ENCODE peak calls at places on chromosomes 4 and X, in eight cellular contexts. One of them, this sample, is unnamed.

GRCh38 chrX:20139966-20140365 is 1.7 kb downstream of the EIF1AX start:
- DNase-seq in choroid plexus epithelial cell: peak
- DNase-seq in foreskin fibroblast: peak
- DNase-seq in WERI-Rb-1: no peak
- DNase-seq in body of pancreas: no peak
- DNase-seq in heart right ventricle: no peak
- DNase-seq in left lung: no peak
- DNase-seq in uterus: no peak
- DNase-seq in this sample: no peak

GRCh38 chrX:54447461-54447860 is 7.3 kb downstream of the TSR2 start:
- DNase-seq in body of pancreas: no peak
- DNase-seq in left lung: no peak
- DNase-seq in heart right ventricle: no peak
- DNase-seq in choroid plexus epithelial cell: peak
- DNase-seq in WERI-Rb-1: no peak
- DNase-seq in uterus: no peak
- DNase-seq in foreskin fibroblast: peak
- DNase-seq in this sample: no peak

GRCh38 chrX:39477438-39478120 is 620.2 kb downstream of the BCOR start:
- DNase-seq in left lung: no peak
- DNase-seq in body of pancreas: peak
- DNase-seq in choroid plexus epithelial cell: no peak
- DNase-seq in uterus: no peak
- DNase-seq in foreskin fibroblast: no peak
- DNase-seq in WERI-Rb-1: peak
- DNase-seq in heart right ventricle: peak
- DNase-seq in this sample: peak

GRCh38 chrX:72057844-72058243 is 73.9 kb downstream of the RTL5 start:
- DNase-seq in heart right ventricle: no peak
- DNase-seq in WERI-Rb-1: no peak
- DNase-seq in foreskin fibroblast: no peak
- DNase-seq in uterus: no peak
- DNase-seq in choroid plexus epithelial cell: no peak
- DNase-seq in left lung: no peak
- DNase-seq in body of pancreas: no peak
- DNase-seq in this sample: no peak

GRCh38 chr4:178136736-178137345 is 694.6 kb upstream of the AGA start:
- DNase-seq in foreskin fibroblast: no peak
- DNase-seq in WERI-Rb-1: no peak
- DNase-seq in heart right ventricle: no peak
- DNase-seq in choroid plexus epithelial cell: no peak
- DNase-seq in left lung: no peak
- DNase-seq in uterus: no peak
- DNase-seq in body of pancreas: no peak
- DNase-seq in this sample: no peak

GRCh38 chr4:168877407-168877778 is 132.7 kb downstream of the CBR4 start:
- DNase-seq in heart right ventricle: no peak
- DNase-seq in choroid plexus epithelial cell: no peak
- DNase-seq in WERI-Rb-1: no peak
- DNase-seq in uterus: no peak
- DNase-seq in body of pancreas: no peak
- DNase-seq in left lung: no peak
- DNase-seq in foreskin fibroblast: no peak
- DNase-seq in this sample: no peak

GRCh38 chr4:138542191-138542771 is 300.1 kb upstream of the SLC7A11 start:
- DNase-seq in heart right ventricle: no peak
- DNase-seq in choroid plexus epithelial cell: no peak
- DNase-seq in left lung: no peak
- DNase-seq in WERI-Rb-1: peak
- DNase-seq in foreskin fibroblast: peak
- DNase-seq in uterus: no peak
- DNase-seq in body of pancreas: no peak
- DNase-seq in this sample: no peak

GRCh38 chr4:7323872-7324650 is 110.7 kb downstream of the PSAPL1 start:
- DNase-seq in choroid plexus epithelial cell: no peak
- DNase-seq in left lung: peak
- DNase-seq in heart right ventricle: no peak
- DNase-seq in uterus: no peak
- DNase-seq in WERI-Rb-1: peak
- DNase-seq in body of pancreas: no peak
- DNase-seq in foreskin fibroblast: no peak
- DNase-seq in this sample: no peak

GRCh38 chr4:4853921-4854648 is 5.4 kb upstream of the MSX1 start:
- DNase-seq in body of pancreas: no peak
- DNase-seq in WERI-Rb-1: no peak
- DNase-seq in heart right ventricle: no peak
- DNase-seq in left lung: peak
- DNase-seq in choroid plexus epithelial cell: no peak
- DNase-seq in foreskin fibroblast: no peak
- DNase-seq in uterus: no peak
- DNase-seq in this sample: no peak

GRCh38 chr4:73434311-73434710 is 1.7 kb upstream of the AFP start:
- DNase-seq in foreskin fibroblast: peak
- DNase-seq in uterus: no peak
- DNase-seq in choroid plexus epithelial cell: peak
- DNase-seq in left lung: no peak
- DNase-seq in body of pancreas: no peak
- DNase-seq in WERI-Rb-1: no peak
- DNase-seq in heart right ventricle: no peak
- DNase-seq in this sample: no peak

DNA sequence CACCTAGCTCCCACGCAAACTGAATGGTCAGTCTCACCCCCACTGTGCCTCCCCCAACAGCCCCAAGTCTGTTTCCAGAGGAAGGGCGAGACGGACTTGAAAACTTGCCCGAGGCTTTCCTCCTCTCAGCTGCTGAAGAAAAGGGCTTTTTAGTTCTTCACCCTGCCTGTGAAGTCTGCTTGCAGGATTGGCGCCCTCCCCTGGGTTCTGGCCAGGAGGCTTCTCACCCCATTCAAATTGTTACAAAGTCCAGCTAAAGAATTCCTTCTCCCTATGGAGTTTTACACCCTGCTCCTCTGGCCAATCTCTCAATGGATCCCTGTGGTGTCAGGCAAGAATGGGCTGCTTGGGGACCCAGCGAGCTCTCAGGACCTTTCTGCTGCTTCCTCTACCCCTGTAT is 241.0 kb downstream of the AFF2 start:
- DNase-seq in uterus: no peak
- DNase-seq in heart right ventricle: no peak
- DNase-seq in body of pancreas: no peak
- DNase-seq in WERI-Rb-1: peak
- DNase-seq in choroid plexus epithelial cell: no peak
- DNase-seq in left lung: no peak
- DNase-seq in foreskin fibroblast: no peak
- DNase-seq in this sample: no peak
- TF ChIP-seq CTCF in uterus: no peak
- TF ChIP-seq CTCF in heart right ventricle: no peak
- TF ChIP-seq CTCF in body of pancreas: no peak
- TF ChIP-seq CTCF in WERI-Rb-1: no peak
- TF ChIP-seq CTCF in choroid plexus epithelial cell: no peak
- TF ChIP-seq CTCF in left lung: no peak
- TF ChIP-seq CTCF in foreskin fibroblast: no peak
- TF ChIP-seq CTCF in this sample: no peak

DNA sequence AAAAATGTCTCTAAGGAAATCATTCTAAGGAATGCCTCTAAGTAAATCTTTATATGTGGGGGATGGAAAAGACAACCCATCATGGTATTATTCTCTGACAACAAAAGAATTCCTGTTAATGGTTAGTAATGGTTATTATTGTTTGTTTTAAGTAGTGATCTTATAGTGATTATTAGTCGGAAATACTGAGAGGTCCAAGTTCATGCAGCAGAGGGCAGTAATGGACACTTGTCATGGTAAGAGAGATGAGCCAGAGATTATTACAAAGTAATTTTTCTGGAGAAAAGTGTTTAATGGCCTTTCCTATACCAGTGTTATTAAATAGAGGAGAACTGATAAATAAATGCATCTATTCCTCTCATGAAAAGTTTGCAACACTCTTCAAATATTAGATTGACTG is 8.1 kb upstream of the DKK2 start:
- DNase-seq in left lung: no peak
- DNase-seq in choroid plexus epithelial cell: peak
- DNase-seq in foreskin fibroblast: peak
- DNase-seq in body of pancreas: no peak
- DNase-seq in WERI-Rb-1: peak
- DNase-seq in heart right ventricle: no peak
- DNase-seq in uterus: no peak
- DNase-seq in this sample: no peak
- TF ChIP-seq CTCF in left lung: no peak
- TF ChIP-seq CTCF in choroid plexus epithelial cell: peak
- TF ChIP-seq CTCF in foreskin fibroblast: peak
- TF ChIP-seq CTCF in body of pancreas: no peak
- TF ChIP-seq CTCF in WERI-Rb-1: peak
- TF ChIP-seq CTCF in heart right ventricle: no peak
- TF ChIP-seq CTCF in uterus: no peak
- TF ChIP-seq CTCF in this sample: no peak

GRCh38 chr4:123554263-123554662 is 157.7 kb downstream of the SPRY1 start:
- DNase-seq in left lung: no peak
- DNase-seq in body of pancreas: no peak
- DNase-seq in WERI-Rb-1: no peak
- DNase-seq in choroid plexus epithelial cell: no peak
- DNase-seq in foreskin fibroblast: no peak
- DNase-seq in heart right ventricle: no peak
- DNase-seq in uterus: no peak
- DNase-seq in this sample: no peak
- TF ChIP-seq CTCF in left lung: no peak
- TF ChIP-seq CTCF in body of pancreas: no peak
- TF ChIP-seq CTCF in WERI-Rb-1: no peak
- TF ChIP-seq CTCF in choroid plexus epithelial cell: no peak
- TF ChIP-seq CTCF in foreskin fibroblast: no peak
- TF ChIP-seq CTCF in heart right ventricle: no peak
- TF ChIP-seq CTCF in uterus: no peak
- TF ChIP-seq CTCF in this sample: no peak

GRCh38 chr4:183330841-183331240 is 8.6 kb upstream of the CLDN24 start:
- DNase-seq in body of pancreas: no peak
- DNase-seq in uterus: no peak
- DNase-seq in left lung: no peak
- DNase-seq in WERI-Rb-1: no peak
- DNase-seq in foreskin fibroblast: peak
- DNase-seq in choroid plexus epithelial cell: no peak
- DNase-seq in heart right ventricle: no peak
- DNase-seq in this sample: no peak

GRCh38 chr4:183333983-183334382 is 11.8 kb upstream of the CLDN24 start:
- DNase-seq in body of pancreas: no peak
- DNase-seq in WERI-Rb-1: no peak
- DNase-seq in heart right ventricle: no peak
- DNase-seq in left lung: no peak
- DNase-seq in choroid plexus epithelial cell: no peak
- DNase-seq in foreskin fibroblast: peak
- DNase-seq in uterus: no peak
- DNase-seq in this sample: no peak

GRCh38 chr4:183329954-183330742 is 7.9 kb upstream of the CLDN24 start:
- DNase-seq in heart right ventricle: peak
- DNase-seq in uterus: no peak
- DNase-seq in body of pancreas: no peak
- DNase-seq in WERI-Rb-1: no peak
- DNase-seq in foreskin fibroblast: no peak
- DNase-seq in left lung: no peak
- DNase-seq in choroid plexus epithelial cell: no peak
- DNase-seq in this sample: no peak

GRCh38 chr4:183333202-183333601 is 11.0 kb upstream of the CLDN24 start:
- DNase-seq in choroid plexus epithelial cell: no peak
- DNase-seq in body of pancreas: no peak
- DNase-seq in heart right ventricle: no peak
- DNase-seq in foreskin fibroblast: no peak
- DNase-seq in uterus: no peak
- DNase-seq in left lung: no peak
- DNase-seq in WERI-Rb-1: no peak
- DNase-seq in this sample: no peak

DNA sequence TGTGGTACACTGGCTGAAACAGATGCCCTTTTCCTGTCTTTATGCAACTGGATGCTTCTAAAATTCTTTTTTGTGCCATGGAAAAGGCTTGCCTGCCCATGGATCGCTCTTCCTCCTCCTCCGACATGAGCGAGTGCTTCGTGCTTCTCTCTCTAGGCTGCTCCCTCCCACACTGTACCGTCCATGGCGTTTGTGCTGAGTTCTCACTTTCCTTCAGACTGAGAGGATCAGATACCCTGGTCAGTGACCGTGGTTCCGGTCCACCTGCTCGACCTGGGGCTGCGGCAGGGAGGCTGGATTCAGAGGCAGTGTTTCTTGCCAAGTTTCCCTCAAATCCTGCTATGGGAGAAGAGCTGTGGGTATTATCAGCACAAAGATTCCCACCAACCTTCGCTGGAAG is 10.2 kb upstream of the CLDN24 start:
- DNase-seq in body of pancreas: no peak
- DNase-seq in WERI-Rb-1: no peak
- DNase-seq in uterus: no peak
- DNase-seq in heart right ventricle: no peak
- DNase-seq in left lung: no peak
- DNase-seq in choroid plexus epithelial cell: no peak
- DNase-seq in foreskin fibroblast: no peak
- DNase-seq in this sample: no peak
- TF ChIP-seq CTCF in body of pancreas: no peak
- TF ChIP-seq CTCF in WERI-Rb-1: no peak
- TF ChIP-seq CTCF in uterus: no peak
- TF ChIP-seq CTCF in heart right ventricle: no peak
- TF ChIP-seq CTCF in left lung: no peak
- TF ChIP-seq CTCF in choroid plexus epithelial cell: no peak
- TF ChIP-seq CTCF in foreskin fibroblast: no peak
- TF ChIP-seq CTCF in this sample: no peak

DNA sequence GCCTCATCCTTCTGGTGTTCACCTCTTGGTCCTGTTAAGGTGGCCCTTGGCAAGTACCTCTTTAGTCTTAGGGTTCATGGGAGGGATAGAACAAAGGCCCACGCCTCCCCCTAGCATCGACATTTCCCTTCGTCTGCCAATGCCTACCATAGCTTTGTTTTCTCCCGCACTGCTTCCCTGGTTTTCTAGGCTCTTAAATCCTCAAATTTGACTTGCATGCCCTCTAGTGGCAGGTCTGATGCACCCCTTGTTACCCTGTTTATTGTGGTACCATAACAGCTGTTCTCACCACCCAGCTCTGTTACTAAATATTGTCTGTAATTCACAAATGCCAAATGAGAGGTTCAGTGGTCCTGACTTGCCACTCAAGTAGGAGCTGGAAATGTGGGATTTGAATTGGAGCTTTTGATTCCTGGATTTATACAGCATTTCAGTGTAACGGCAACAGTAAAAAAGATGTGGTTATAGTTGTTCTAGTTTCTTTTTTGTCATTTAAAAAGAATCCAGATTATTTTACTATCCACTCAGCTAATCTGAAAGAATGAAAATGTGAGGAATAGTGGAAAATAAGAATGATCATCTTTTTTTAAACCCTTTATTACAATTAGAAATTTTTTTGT is 100.1 kb downstream of the REPS2 start:
- DNase-seq in choroid plexus epithelial cell: peak
- DNase-seq in body of pancreas: peak
- DNase-seq in WERI-Rb-1: peak
- DNase-seq in heart right ventricle: peak
- DNase-seq in left lung: no peak
- DNase-seq in foreskin fibroblast: peak
- DNase-seq in uterus: peak
- DNase-seq in this sample: peak
- TF ChIP-seq CTCF in choroid plexus epithelial cell: peak
- TF ChIP-seq CTCF in body of pancreas: peak
- TF ChIP-seq CTCF in WERI-Rb-1: peak
- TF ChIP-seq CTCF in heart right ventricle: peak
- TF ChIP-seq CTCF in left lung: peak
- TF ChIP-seq CTCF in foreskin fibroblast: peak
- TF ChIP-seq CTCF in uterus: peak
- TF ChIP-seq CTCF in this sample: peak

GRCh38 chrX:119549327-119550016 is 15.7 kb downstream of the STEEP1 start:
- DNase-seq in left lung: no peak
- DNase-seq in WERI-Rb-1: no peak
- DNase-seq in uterus: no peak
- DNase-seq in heart right ventricle: no peak
- DNase-seq in body of pancreas: no peak
- DNase-seq in choroid plexus epithelial cell: no peak
- DNase-seq in foreskin fibroblast: no peak
- DNase-seq in this sample: no peak

GRCh38 chrX:119552508-119552907 is 12.7 kb downstream of the STEEP1 start:
- DNase-seq in uterus: no peak
- DNase-seq in body of pancreas: no peak
- DNase-seq in heart right ventricle: no peak
- DNase-seq in left lung: no peak
- DNase-seq in foreskin fibroblast: peak
- DNase-seq in WERI-Rb-1: no peak
- DNase-seq in choroid plexus epithelial cell: peak
- DNase-seq in this sample: no peak
- TF ChIP-seq CTCF in uterus: no peak
- TF ChIP-seq CTCF in body of pancreas: no peak
- TF ChIP-seq CTCF in heart right ventricle: no peak
- TF ChIP-seq CTCF in left lung: no peak
- TF ChIP-seq CTCF in foreskin fibroblast: no peak
- TF ChIP-seq CTCF in WERI-Rb-1: no peak
- TF ChIP-seq CTCF in choroid plexus epithelial cell: no peak
- TF ChIP-seq CTCF in this sample: no peak

This sample was measured in CD14-positive monocyte.